ENCODE peak calls at places on chromosomes 12 and 14, in ten cellular contexts. One of them, this sample, is unnamed.

GRCh38 chr12:2170376-2170775 is 117.6 kb downstream of the CACNA1C start:
- DNase-seq in GM12878: no peak
- DNase-seq in spleen: no peak
- DNase-seq in upper lobe of left lung: no peak
- DNase-seq in breast epithelium: no peak
- DNase-seq in stomach: no peak
- DNase-seq in transverse colon: no peak
- DNase-seq in suprapubic skin: no peak
- DNase-seq in prostate gland: no peak
- DNase-seq in endothelial cell of umbilical vein: no peak
- DNase-seq in this sample: no peak

GRCh38 chr14:65927871-65928270 is 515.3 kb downstream of the FUT8 start:
- DNase-seq in spleen: peak; percentile 82
- DNase-seq in stomach: peak; percentile 47
- DNase-seq in transverse colon: peak; percentile 37
- DNase-seq in upper lobe of left lung: peak; percentile 39
- DNase-seq in suprapubic skin: no peak
- DNase-seq in endothelial cell of umbilical vein: no peak
- DNase-seq in prostate gland: no peak
- DNase-seq in breast epithelium: no peak
- DNase-seq in GM12878: no peak
- DNase-seq in this sample: no peak

GRCh38 chr14:37457334-37457733 is 137.7 kb downstream of the FOXA1 start:
- DNase-seq in prostate gland: no peak
- DNase-seq in stomach: no peak
- DNase-seq in transverse colon: no peak
- DNase-seq in spleen: no peak
- DNase-seq in breast epithelium: no peak
- DNase-seq in endothelial cell of umbilical vein: no peak
- DNase-seq in upper lobe of left lung: no peak
- DNase-seq in GM12878: no peak
- DNase-seq in suprapubic skin: no peak
- DNase-seq in this sample: no peak

GRCh38 chr12:130236421-130236820 is 74.2 kb downstream of the FZD10 start:
- DNase-seq in stomach: no peak
- DNase-seq in suprapubic skin: no peak
- DNase-seq in upper lobe of left lung: no peak
- DNase-seq in transverse colon: no peak
- DNase-seq in breast epithelium: no peak
- DNase-seq in prostate gland: no peak
- DNase-seq in endothelial cell of umbilical vein: no peak
- DNase-seq in spleen: no peak
- DNase-seq in GM12878: no peak
- DNase-seq in this sample: no peak

GRCh38 chr12:115771065-115771464 is 506.4 kb downstream of the MED13L start:
- DNase-seq in GM12878: no peak
- DNase-seq in breast epithelium: no peak
- DNase-seq in suprapubic skin: no peak
- DNase-seq in endothelial cell of umbilical vein: no peak
- DNase-seq in spleen: no peak
- DNase-seq in transverse colon: no peak
- DNase-seq in prostate gland: peak; percentile 53
- DNase-seq in upper lobe of left lung: no peak
- DNase-seq in stomach: no peak
- DNase-seq in this sample: no peak

GRCh38 chr12:111758120-111758561 is 8.6 kb upstream of the ALDH2 start:
- DNase-seq in transverse colon: no peak
- DNase-seq in upper lobe of left lung: peak; percentile 66
- DNase-seq in endothelial cell of umbilical vein: no peak
- DNase-seq in GM12878: no peak
- DNase-seq in suprapubic skin: peak; percentile 78
- DNase-seq in prostate gland: peak; percentile 90
- DNase-seq in stomach: peak; percentile 79
- DNase-seq in breast epithelium: peak; percentile 85
- DNase-seq in spleen: no peak
- DNase-seq in this sample: no peak

GRCh38 chr14:74018029-74018703 is 922 bp downstream of the ENTPD5 start:
- DNase-seq in prostate gland: no peak
- DNase-seq in transverse colon: no peak
- DNase-seq in endothelial cell of umbilical vein: peak; percentile 73
- DNase-seq in GM12878: no peak
- DNase-seq in suprapubic skin: no peak
- DNase-seq in stomach: no peak
- DNase-seq in spleen: no peak
- DNase-seq in breast epithelium: no peak
- DNase-seq in upper lobe of left lung: no peak
- DNase-seq in this sample: no peak

GRCh38 chr14:104109731-104110361 is 24.3 kb downstream of the ASPG start:
- DNase-seq in endothelial cell of umbilical vein: no peak
- DNase-seq in spleen: peak; percentile 57
- DNase-seq in transverse colon: no peak
- DNase-seq in breast epithelium: no peak
- DNase-seq in GM12878: no peak
- DNase-seq in upper lobe of left lung: no peak
- DNase-seq in stomach: peak; percentile 24
- DNase-seq in suprapubic skin: peak; percentile 59
- DNase-seq in prostate gland: no peak
- DNase-seq in this sample: no peak

GRCh38 chr12:31267966-31268365 is 58.0 kb downstream of the SINHCAF start:
- DNase-seq in upper lobe of left lung: no peak
- DNase-seq in prostate gland: no peak
- DNase-seq in stomach: no peak
- DNase-seq in suprapubic skin: no peak
- DNase-seq in transverse colon: no peak
- DNase-seq in GM12878: no peak
- DNase-seq in breast epithelium: no peak
- DNase-seq in spleen: no peak
- DNase-seq in endothelial cell of umbilical vein: no peak
- DNase-seq in this sample: no peak

GRCh38 chr14:72607386-72608125 is 286.3 kb downstream of the DPF3 start:
- DNase-seq in stomach: no peak
- DNase-seq in breast epithelium: no peak
- DNase-seq in upper lobe of left lung: no peak
- DNase-seq in endothelial cell of umbilical vein: no peak
- DNase-seq in prostate gland: no peak
- DNase-seq in spleen: no peak
- DNase-seq in suprapubic skin: no peak
- DNase-seq in GM12878: no peak
- DNase-seq in transverse colon: no peak
- DNase-seq in this sample: peak; percentile 77

GRCh38 chr14:58770501-58770982 is 132.8 kb downstream of the DACT1 start:
- DNase-seq in prostate gland: no peak
- DNase-seq in endothelial cell of umbilical vein: no peak
- DNase-seq in transverse colon: peak; percentile 38
- DNase-seq in stomach: no peak
- DNase-seq in suprapubic skin: no peak
- DNase-seq in breast epithelium: no peak
- DNase-seq in spleen: no peak
- DNase-seq in GM12878: no peak
- DNase-seq in upper lobe of left lung: no peak
- DNase-seq in this sample: no peak

GRCh38 chr14:22556021-22556989 is 32.7 kb downstream of the DAD1 start:
- DNase-seq in transverse colon: peak; percentile 88
- DNase-seq in stomach: peak; percentile 74
- DNase-seq in breast epithelium: peak; percentile 71
- DNase-seq in GM12878: peak; percentile 98
- DNase-seq in spleen: peak; percentile 97
- DNase-seq in upper lobe of left lung: peak; percentile 69
- DNase-seq in endothelial cell of umbilical vein: peak; percentile 52
- DNase-seq in suprapubic skin: peak; percentile 84
- DNase-seq in prostate gland: peak; percentile 19
- DNase-seq in this sample: no peak

GRCh38 chr14:47150267-47150666 is 498.7 kb upstream of the RPL10L start:
- DNase-seq in upper lobe of left lung: no peak
- DNase-seq in stomach: no peak
- DNase-seq in spleen: no peak
- DNase-seq in suprapubic skin: no peak
- DNase-seq in prostate gland: no peak
- DNase-seq in endothelial cell of umbilical vein: no peak
- DNase-seq in GM12878: no peak
- DNase-seq in transverse colon: no peak
- DNase-seq in breast epithelium: no peak
- DNase-seq in this sample: no peak

GRCh38 chr14:92555440-92556111 is 42.0 kb downstream of the RIN3 start:
- DNase-seq in prostate gland: no peak
- DNase-seq in stomach: no peak
- DNase-seq in endothelial cell of umbilical vein: no peak
- DNase-seq in spleen: peak; percentile 86
- DNase-seq in breast epithelium: no peak
- DNase-seq in upper lobe of left lung: no peak
- DNase-seq in transverse colon: no peak
- DNase-seq in suprapubic skin: no peak
- DNase-seq in GM12878: no peak
- DNase-seq in this sample: no peak

GRCh38 chr14:104723651-104724406 is at the start of gene ADSS1:
- DNase-seq in breast epithelium: no peak
- DNase-seq in prostate gland: peak; percentile 44
- DNase-seq in endothelial cell of umbilical vein: peak; percentile 46
- DNase-seq in GM12878: no peak
- DNase-seq in transverse colon: peak; percentile 74
- DNase-seq in upper lobe of left lung: peak; percentile 68
- DNase-seq in suprapubic skin: no peak
- DNase-seq in spleen: peak; percentile 93
- DNase-seq in stomach: peak; percentile 68
- DNase-seq in this sample: no peak

GRCh38 chr14:67411375-67411774 is 590 bp downstream of the PLEK2 start:
- DNase-seq in stomach: no peak
- DNase-seq in suprapubic skin: no peak
- DNase-seq in upper lobe of left lung: no peak
- DNase-seq in breast epithelium: no peak
- DNase-seq in endothelial cell of umbilical vein: no peak
- DNase-seq in transverse colon: no peak
- DNase-seq in prostate gland: no peak
- DNase-seq in spleen: no peak
- DNase-seq in GM12878: no peak
- DNase-seq in this sample: no peak

GRCh38 chr12:124919646-124920352 is 5.3 kb upstream of the UBC start:
- DNase-seq in endothelial cell of umbilical vein: peak; percentile 43
- DNase-seq in spleen: peak; percentile 73
- DNase-seq in GM12878: peak; percentile 76
- DNase-seq in upper lobe of left lung: no peak
- DNase-seq in transverse colon: no peak
- DNase-seq in prostate gland: no peak
- DNase-seq in stomach: no peak
- DNase-seq in suprapubic skin: no peak
- DNase-seq in breast epithelium: no peak
- DNase-seq in this sample: no peak
- H3K4me1 ChIP-seq in endothelial cell of umbilical vein: peaks cover 58% of the 10 kb centered on the region
- H3K4me1 ChIP-seq in spleen: peaks cover 84% of the 10 kb centered on the region
- H3K4me1 ChIP-seq in GM12878: peaks cover 36% of the 10 kb centered on the region
- H3K4me1 ChIP-seq in upper lobe of left lung: peaks cover 60% of the 10 kb centered on the region
- H3K4me1 ChIP-seq in transverse colon: peaks cover 52% of the 10 kb centered on the region
- H3K4me1 ChIP-seq in prostate gland: peaks cover 4% of the 10 kb centered on the region
- H3K4me1 ChIP-seq in stomach: peaks cover 40% of the 10 kb centered on the region
- H3K4me1 ChIP-seq in suprapubic skin: peaks cover 80% of the 10 kb centered on the region
- H3K4me1 ChIP-seq in breast epithelium: peaks cover 5% of the 10 kb centered on the region
- H3K4me1 ChIP-seq in this sample: peaks cover 66% of the 10 kb centered on the region

DNA sequence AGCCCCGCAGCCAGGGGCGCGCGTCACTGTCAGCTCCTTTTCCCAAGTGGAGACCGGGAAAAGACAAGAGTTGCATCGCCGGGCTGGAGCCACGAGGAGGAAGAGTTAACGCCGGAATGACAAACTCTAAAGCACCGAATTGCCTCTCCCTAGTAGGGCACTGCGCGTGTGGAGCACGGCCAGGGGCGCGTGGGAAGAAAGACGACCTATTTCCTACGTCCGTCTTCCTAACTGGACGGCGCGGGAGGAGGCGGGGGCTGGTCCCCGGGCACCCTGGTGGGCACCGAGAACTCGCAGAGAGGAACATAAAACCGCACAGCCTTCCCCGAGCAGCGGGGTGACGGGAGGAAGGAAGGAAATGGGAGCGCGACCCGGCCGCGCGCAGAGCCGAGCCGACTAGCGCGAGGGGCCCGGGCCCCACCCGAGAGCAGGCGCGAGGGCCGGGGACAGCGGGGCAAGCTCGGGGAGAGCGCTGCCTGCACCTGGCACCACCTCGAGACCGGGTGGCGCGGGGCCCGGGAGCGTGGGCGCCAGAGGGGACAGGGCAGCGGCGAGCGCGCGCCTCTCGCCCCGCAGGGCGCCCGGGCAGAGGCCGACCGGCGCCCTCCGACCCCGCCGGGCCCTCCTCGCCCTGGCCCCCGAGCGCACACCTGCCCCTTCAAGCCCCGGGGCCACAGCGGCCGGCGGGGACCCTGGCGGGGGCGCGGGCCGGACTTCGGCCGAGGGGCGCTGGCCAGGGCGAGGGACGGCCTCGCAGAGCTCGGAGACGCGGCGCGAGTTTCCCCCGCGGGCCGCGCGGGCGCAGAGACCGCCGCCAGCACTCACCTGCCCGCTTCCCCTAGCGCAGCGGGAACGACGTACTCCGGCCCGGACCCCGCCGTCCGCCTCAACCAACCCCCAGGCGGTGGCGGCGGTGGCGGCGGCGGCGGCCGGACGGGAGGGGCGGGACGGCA is 480 bp downstream of the SETD3 start:
- DNase-seq in transverse colon: peak; percentile 63
- DNase-seq in prostate gland: peak; percentile 22
- DNase-seq in breast epithelium: peak; percentile 49
- DNase-seq in upper lobe of left lung: peak; percentile 59
- DNase-seq in GM12878: no peak
- DNase-seq in endothelial cell of umbilical vein: peak; percentile 58
- DNase-seq in spleen: peak; percentile 93
- DNase-seq in stomach: peak; percentile 54
- DNase-seq in suprapubic skin: peak; percentile 83
- DNase-seq in this sample: no peak
- TF ChIP-seq POLR2A in transverse colon: peak; percentile 49
- TF ChIP-seq POLR2A in prostate gland: peak; percentile 60
- TF ChIP-seq POLR2A in breast epithelium: no peak
- TF ChIP-seq POLR2A in upper lobe of left lung: peak; percentile 56
- TF ChIP-seq POLR2A in GM12878: peak; percentile 59
- TF ChIP-seq POLR2A in endothelial cell of umbilical vein: no peak
- TF ChIP-seq POLR2A in spleen: no peak
- TF ChIP-seq POLR2A in stomach: no peak
- TF ChIP-seq POLR2A in suprapubic skin: no peak
- TF ChIP-seq POLR2A in this sample: peak; percentile 49

GRCh38 chr14:24232121-24232644 is at the start of gene NEDD8:
- DNase-seq in transverse colon: peak; percentile 93
- DNase-seq in spleen: peak; percentile 91
- DNase-seq in suprapubic skin: peak; percentile 98
- DNase-seq in stomach: peak; percentile 88
- DNase-seq in prostate gland: peak; percentile 90
- DNase-seq in GM12878: peak; percentile 69
- DNase-seq in breast epithelium: peak; percentile 92
- DNase-seq in endothelial cell of umbilical vein: peak; percentile 94
- DNase-seq in upper lobe of left lung: peak; percentile 93
- DNase-seq in this sample: no peak
- TF ChIP-seq POLR2AphosphoS5 in transverse colon: peak; percentile 60
- TF ChIP-seq POLR2AphosphoS5 in spleen: peak; percentile 88
- TF ChIP-seq POLR2AphosphoS5 in suprapubic skin: no peak
- TF ChIP-seq POLR2AphosphoS5 in stomach: peak; percentile 19
- TF ChIP-seq POLR2AphosphoS5 in prostate gland: no peak
- TF ChIP-seq POLR2AphosphoS5 in GM12878: no peak
- TF ChIP-seq POLR2AphosphoS5 in breast epithelium: peak; percentile 13
- TF ChIP-seq POLR2AphosphoS5 in endothelial cell of umbilical vein: no peak
- TF ChIP-seq POLR2AphosphoS5 in upper lobe of left lung: peak; percentile 87
- TF ChIP-seq POLR2AphosphoS5 in this sample: peak; percentile 81

GRCh38 chr14:100088226-100088625 is 23.0 kb downstream of the EVL start:
- DNase-seq in spleen: no peak
- DNase-seq in breast epithelium: no peak
- DNase-seq in transverse colon: no peak
- DNase-seq in upper lobe of left lung: no peak
- DNase-seq in stomach: no peak
- DNase-seq in endothelial cell of umbilical vein: no peak
- DNase-seq in suprapubic skin: no peak
- DNase-seq in GM12878: no peak
- DNase-seq in prostate gland: no peak
- DNase-seq in this sample: no peak
- H3K4me1 ChIP-seq in spleen: peaks cover 21% of the 10 kb centered on the region
- H3K4me1 ChIP-seq in breast epithelium: no peaks in the 10 kb centered on the region
- H3K4me1 ChIP-seq in transverse colon: no peaks in the 10 kb centered on the region
- H3K4me1 ChIP-seq in upper lobe of left lung: no peaks in the 10 kb centered on the region
- H3K4me1 ChIP-seq in stomach: no peaks in the 10 kb centered on the region
- H3K4me1 ChIP-seq in endothelial cell of umbilical vein: no peaks in the 10 kb centered on the region
- H3K4me1 ChIP-seq in suprapubic skin: peaks cover 4% of the 10 kb centered on the region
- H3K4me1 ChIP-seq in GM12878: no peaks in the 10 kb centered on the region
- H3K4me1 ChIP-seq in prostate gland: no peaks in the 10 kb centered on the region
- H3K4me1 ChIP-seq in this sample: peaks cover 13% of the 10 kb centered on the region